ENCODE peak calls at places on chromosome 9, in seven cellular contexts. C is CD8-positive, alpha-beta T cell; K is spleen; E is body of pancreas; O is DND-41; X is GM12878; S is left ventricle myocardium inferior. A is an unnamed sample. For H3K27me3, the result is how much of the 10 kb centered on the place peaks cover.

GRCh38 chr9:99399476-99399875 is 177.4 kb downstream of the SEC61B start:
- DNase-seq in C (no peak), K (no peak), E (no peak), O (no peak), X (no peak), S (no peak), A (no peak)

GRCh38 chr9:86525182-86525581 is 171.0 kb upstream of the TUT7 start:
- DNase-seq in C (no peak), K (no peak), E (no peak), O (no peak), X (no peak), S (no peak), A (no peak)

GRCh38 chr9:114134827-114135396 is 20.4 kb upstream of the COL27A1 start:
- DNase-seq in C (no peak), K (no peak), E (no peak), O (no peak), X (no peak), S (no peak), A (no peak)

GRCh38 chr9:82445556-82445955 is 457.0 kb downstream of the SPATA31D1 start:
- DNase-seq in C (no peak), K (no peak), E (no peak), O (no peak), X (no peak), S (no peak), A (no peak)

GRCh38 chr9:113471566-113471965 is 8.0 kb downstream of the RGS3 start:
- DNase-seq in C (no peak), K (no peak), E (no peak), O (no peak), X (no peak), S (no peak), A (no peak)

GRCh38 chr9:32571969-32572899 is 725 bp downstream of the NDUFB6 start:
- DNase-seq in C (peak), K (peak), E (peak), O (peak), X (peak), S (peak), A (peak)

GRCh38 chr9:99851028-99851822 is 29.5 kb downstream of the NR4A3 start:
- DNase-seq in C (peak), K (no peak), E (no peak), O (peak), X (peak), S (no peak), A (peak)

GRCh38 chr9:96169488-96169887 is 132.5 kb downstream of the HSD17B3 start:
- DNase-seq in C (no peak), K (peak), E (no peak), O (no peak), X (no peak), S (no peak), A (no peak)

GRCh38 chr9:96052703-96053102 is 177.2 kb downstream of the ERCC6L2 start:
- DNase-seq in C (no peak), K (no peak), E (peak), O (no peak), X (no peak), S (no peak), A (no peak)

GRCh38 chr9:115717711-115718173 is 435.8 kb upstream of the PAPPA start:
- DNase-seq in C (no peak), K (no peak), E (no peak), O (no peak), X (no peak), S (no peak), A (no peak)

GRCh38 chr9:97706246-97706645 is 9.1 kb upstream of the XPA start:
- DNase-seq in C (no peak), K (no peak), E (no peak), O (no peak), X (no peak), S (no peak), A (no peak)

GRCh38 chr9:110337727-110338522 is at the start of gene TXNDC8:
- DNase-seq in C (no peak), K (no peak), E (no peak), O (no peak), X (no peak), S (no peak), A (no peak)

GRCh38 chr9:87950765-87951488 is 23.4 kb downstream of the CDK20 start:
- DNase-seq in C (no peak), K (no peak), E (no peak), O (no peak), X (no peak), S (no peak), A (no peak)

GRCh38 chr9:134725605-134725940 is 84.0 kb downstream of the COL5A1 start:
- DNase-seq in C (no peak), K (no peak), E (no peak), O (no peak), X (no peak), S (no peak), A (no peak)

GRCh38 chr9:259405-260404 is 45.0 kb downstream of the DOCK8 start:
- DNase-seq in C (no peak), K (no peak), E (no peak), O (no peak), X (no peak), S (no peak), A (no peak)

GRCh38 chr9:2053883-2054845 is 39.0 kb downstream of the SMARCA2 start:
- DNase-seq in C (peak), K (peak), E (peak), O (peak), X (peak), S (no peak), A (peak)

GRCh38 chr9:137556069-137556838 is 4.6 kb downstream of the MRPL41 start:
- DNase-seq in C (no peak), K (no peak), E (no peak), O (no peak), X (no peak), S (no peak), A (no peak)

GRCh38 chr9:100099722-100100042 is 639 bp downstream of the INVS start:
- DNase-seq in C (no peak), K (no peak), E (peak), O (no peak), X (no peak), S (no peak), A (no peak)

GRCh38 chr9:129962376-129962765 is 80.6 kb downstream of the FNBP1 start:
- DNase-seq in C (no peak), K (no peak), E (no peak), O (no peak), X (no peak), S (no peak), A (no peak)

GRCh38 chr9:35711501-35712428 is 20.2 kb downstream of the TLN1 start:
- DNase-seq in C (no peak), K (no peak), E (no peak), O (no peak), X (no peak), S (no peak), A (no peak)

GRCh38 chr9:98795970-98796363 is 388 bp downstream of the ANKS6 start:
- DNase-seq in C (no peak), K (peak), E (no peak), O (no peak), X (no peak), S (no peak), A (no peak)

GRCh38 chr9:131252120-131252519 is 24.2 kb downstream of the FAM78A start:
- DNase-seq in C (no peak), K (peak), E (no peak), O (no peak), X (no peak), S (no peak), A (no peak)

GRCh38 chr9:101957705-101958104 is 219.3 kb upstream of the GRIN3A start:
- DNase-seq in C (no peak), K (no peak), E (no peak), O (no peak), X (no peak), S (no peak), A (no peak)

GRCh38 chr9:8486095-8486494 is 686.5 kb upstream of the DMAC1 start:
- DNase-seq in C (no peak), K (no peak), E (peak), O (peak), X (no peak), S (no peak), A (no peak)

GRCh38 chr9:116952434-116952805 is 265.3 kb downstream of the TRIM32 start:
- DNase-seq in C (no peak), K (no peak), E (no peak), O (no peak), X (no peak), S (no peak), A (no peak)

GRCh38 chr9:123488683-123489321 is 132.8 kb downstream of the CRB2 start:
- DNase-seq in C (no peak), K (peak), E (no peak), O (peak), X (no peak), S (no peak), A (no peak)

GRCh38 chr9:4005896-4006295 is 294.0 kb downstream of the GLIS3 start:
- DNase-seq in C (no peak), K (no peak), E (no peak), O (no peak), X (no peak), S (no peak), A (no peak)

GRCh38 chr9:5947912-5948311 is 57.2 kb downstream of the MLANA start:
- DNase-seq in C (peak), K (no peak), E (no peak), O (no peak), X (peak), S (no peak), A (no peak)

GRCh38 chr9:81826541-81826906 is 101.7 kb upstream of the SPATA31D4 start:
- DNase-seq in C (no peak), K (no peak), E (peak), O (no peak), X (no peak), S (peak), A (no peak)

GRCh38 chr9:85162822-85163221 is 493.3 kb downstream of the NTRK2 start:
- DNase-seq in C (no peak), K (no peak), E (no peak), O (no peak), X (no peak), S (no peak), A (no peak)

DNA sequence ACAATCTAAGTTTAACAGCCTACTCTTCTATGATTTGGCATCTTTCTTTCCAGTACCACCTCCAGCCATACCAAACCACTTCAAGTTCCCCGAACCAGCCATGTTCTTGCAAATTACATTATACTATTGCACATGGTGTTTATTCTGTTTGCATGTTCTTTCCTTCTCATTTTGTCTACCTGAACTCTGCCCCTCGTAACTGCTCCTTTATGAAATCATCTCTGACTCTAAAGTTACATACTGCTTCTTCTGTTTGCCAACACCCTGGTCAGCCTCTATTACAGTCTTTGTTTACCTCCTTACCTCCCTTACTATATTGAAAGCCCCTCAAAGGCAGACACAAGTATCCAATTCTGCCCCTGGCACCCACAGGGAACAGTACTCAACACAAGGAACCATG is 6.0 kb downstream of the PPP6C start:
- DNase-seq in C (no peak), K (no peak), E (no peak), O (no peak), X (no peak), S (no peak), A (no peak)
- H3K27ac ChIP-seq in C (no peak), K (no peak), E (no peak), O (no peak), X (no peak), S (peak), A (no peak)

GRCh38 chr9:135743546-135744332 is 41.8 kb downstream of the KCNT1 start:
- DNase-seq in C (no peak), K (no peak), E (no peak), O (no peak), X (no peak), S (peak), A (no peak)
- H3K27me3 ChIP-seq in C (under half), K (half or more), E (under half), O (under half), X (under half), S (under half), A (under half)

GRCh38 chr9:38263534-38263933 is 129.0 kb upstream of the ALDH1B1 start:
- DNase-seq in C (no peak), K (no peak), E (no peak), O (no peak), X (no peak), S (no peak), A (no peak)
- TF ChIP-seq CTCF in C (no peak), K (no peak), E (peak), O (peak), X (no peak), S (peak), A (no peak)

DNA sequence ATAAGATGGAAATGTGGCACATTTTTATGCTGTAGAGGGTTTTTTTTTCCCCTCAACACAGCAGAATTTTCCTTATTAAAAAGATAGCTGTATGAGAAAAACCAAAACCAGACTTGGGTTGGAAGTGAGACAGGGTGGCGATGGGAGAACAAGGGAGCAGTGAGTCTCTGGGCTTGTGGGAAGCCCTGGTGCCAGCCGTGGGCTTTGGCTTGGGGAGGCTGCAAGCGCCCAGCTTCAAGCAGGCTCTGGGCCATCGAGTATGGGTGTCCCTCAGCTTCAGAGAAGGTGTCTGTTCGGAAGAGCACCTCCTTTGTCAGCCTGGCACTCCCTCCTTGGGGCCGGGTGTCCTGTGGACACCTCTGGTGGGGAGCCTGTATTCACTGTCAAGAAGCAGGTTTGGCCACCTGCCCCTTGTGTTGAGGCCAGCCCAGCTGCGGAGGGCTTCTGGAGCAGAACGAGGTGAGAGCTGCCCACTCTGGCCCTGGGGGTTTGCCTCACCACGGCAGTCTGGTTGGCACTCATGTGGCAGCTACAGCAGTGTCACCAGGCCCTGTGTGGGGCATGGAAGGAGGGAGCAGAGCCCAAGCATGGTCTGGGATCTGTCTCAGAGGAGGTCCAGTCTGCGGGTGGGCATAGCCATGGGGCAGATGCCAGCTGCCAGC is 37.6 kb upstream of the ANGPTL2 start:
- DNase-seq in C (no peak), K (no peak), E (no peak), O (no peak), X (no peak), S (no peak), A (no peak)
- H3K27ac ChIP-seq in C (no peak), K (no peak), E (no peak), O (no peak), X (no peak), S (no peak), A (no peak)

GRCh38 chr9:133088146-133088750 is 26.5 kb downstream of the CEL start:
- DNase-seq in C (no peak), K (no peak), E (peak), O (no peak), X (no peak), S (no peak), A (no peak)
- H3K27me3 ChIP-seq in C (under half), K (under half), E (under half), O (under half), X (under half), S (under half), A (under half)

DNA sequence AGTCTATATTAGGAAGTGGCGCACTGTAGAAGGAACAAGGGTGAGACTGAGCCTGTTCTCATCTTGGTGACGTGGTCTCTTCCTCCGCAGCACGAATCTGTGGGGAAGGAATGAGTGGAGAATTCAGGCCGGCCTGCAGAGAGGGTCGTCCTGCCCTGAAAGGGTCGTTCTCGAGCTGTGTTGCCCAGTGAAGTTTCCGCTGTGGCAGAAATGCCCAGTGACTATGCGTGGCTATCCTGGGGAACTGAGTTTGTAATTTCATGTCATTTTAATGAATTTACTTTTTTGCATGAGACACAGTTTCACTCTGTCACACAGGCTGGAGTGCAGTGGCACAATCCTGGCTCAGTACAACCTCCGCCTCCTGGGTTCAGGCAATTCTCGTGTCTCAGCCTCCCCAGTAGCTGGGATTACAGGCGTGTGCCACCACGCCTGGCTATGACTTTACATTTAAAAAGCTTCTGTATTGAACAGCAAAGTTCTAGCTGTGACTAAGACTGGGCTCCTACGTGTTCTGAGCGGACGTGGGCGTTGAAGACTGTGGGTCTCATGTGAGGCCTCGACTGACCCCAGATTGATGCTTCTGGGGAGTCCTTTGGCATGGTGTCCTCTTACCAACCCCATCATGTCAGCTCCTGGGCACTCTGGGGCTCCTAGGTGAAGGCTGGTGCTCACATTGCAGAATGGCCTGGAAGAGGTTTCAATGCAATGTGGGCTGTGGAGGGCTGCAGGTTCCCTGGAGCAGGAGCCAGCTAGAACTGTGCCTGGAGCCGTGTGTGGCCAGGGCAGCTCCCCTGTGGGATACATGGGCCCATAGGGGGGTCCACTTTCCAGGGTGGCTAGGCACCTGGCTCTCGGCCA is 29.4 kb downstream of the SLC25A25 start:
- DNase-seq in C (no peak), K (peak), E (no peak), O (no peak), X (no peak), S (no peak), A (no peak)
- TF ChIP-seq CTCF in C (no peak), K (no peak), E (no peak), O (no peak), X (no peak), S (no peak), A (no peak)

DNA sequence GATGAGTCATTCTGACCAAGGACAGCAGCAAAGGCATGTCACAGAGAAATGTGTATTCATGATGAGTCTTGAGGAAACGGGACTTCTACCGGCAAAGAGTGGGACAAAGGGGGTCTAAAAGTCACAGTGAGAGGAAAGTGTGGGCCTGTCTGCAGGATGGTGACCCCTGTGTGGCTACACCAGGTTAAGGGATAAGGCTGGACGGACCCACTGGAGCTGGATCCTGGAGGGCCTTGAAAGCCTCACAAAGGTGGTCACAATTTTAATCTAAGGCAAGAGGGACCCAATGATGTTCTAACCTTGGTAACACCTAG is 176.5 kb downstream of the CDK5RAP2 start:
- DNase-seq in C (no peak), K (no peak), E (no peak), O (no peak), X (no peak), S (no peak), A (no peak)
- H3K27ac ChIP-seq in C (no peak), K (peak), E (no peak), O (no peak), X (no peak), S (no peak), A (no peak)

A was measured in CD4-positive, alpha-beta T cell.